ENCODE peak calls at places on chromosomes 12 and 14, in five cellular contexts. B, I, O, K and U are unnamed samples.

GRCh38 chr12:125142601-125143000 is 77.4 kb downstream of the AACS start:
- DNase-seq in B (no peak), O (no peak), I (no peak), K (no peak), U (no peak)

GRCh38 chr12:779745-780734 is 27.7 kb downstream of the WNK1 start:
- DNase-seq in B (no peak), O (no peak), K (no peak), I (no peak), U (no peak)

GRCh38 chr14:99718031-99718810 is 34.1 kb downstream of the CYP46A1 start:
- DNase-seq in K (no peak), B (no peak), I (no peak), O (peak; percentile 46), U (no peak)

GRCh38 chr12:108337235-108338223 is 1.6 kb downstream of the CMKLR1 start:
- DNase-seq in O (peak; percentile 61), I (no peak), B (peak; percentile 21), K (no peak), U (no peak)

GRCh38 chr14:97415907-97416306 is 618.7 kb downstream of the VRK1 start:
- DNase-seq in K (no peak), B (no peak), O (no peak), I (no peak), U (no peak)

GRCh38 chr12:79298511-79298910 is 392.3 kb downstream of the PAWR start:
- DNase-seq in I (no peak), B (no peak), K (no peak), O (no peak), U (peak; percentile 60)

GRCh38 chr12:26195641-26196423 is 459 bp downstream of the SSPN start:
- DNase-seq in O (peak; percentile 57), I (peak; percentile 56), B (no peak), K (peak; percentile 79), U (no peak)

GRCh38 chr14:82647088-82647697 is 1113.5 kb upstream of the SEL1L start:
- DNase-seq in I (no peak), B (no peak), K (no peak), O (no peak), U (no peak)

GRCh38 chr12:93279849-93280412 is 97.8 kb upstream of the NUDT4 start:
- DNase-seq in K (no peak), I (no peak), B (no peak), O (no peak), U (no peak)

GRCh38 chr12:47509398-47509851 is 196.4 kb downstream of the RPAP3 start:
- DNase-seq in I (no peak), B (no peak), K (no peak), O (no peak), U (no peak)

GRCh38 chr12:43306066-43306465 is 245.9 kb downstream of the ADAMTS20 start:
- DNase-seq in B (no peak), O (no peak), K (no peak), I (no peak), U (no peak)

GRCh38 chr14:22427771-22428228 is 161.2 kb downstream of the DAD1 start:
- DNase-seq in I (no peak), B (no peak), O (no peak), K (no peak), U (no peak)

GRCh38 chr14:89667983-89668382 is 250.9 kb upstream of the FOXN3 start:
- DNase-seq in I (no peak), O (no peak), K (no peak), B (no peak), U (no peak)

GRCh38 chr12:12776261-12776660 is 9.2 kb upstream of the APOLD1 start:
- DNase-seq in K (no peak), I (no peak), O (no peak), B (no peak), U (no peak)

GRCh38 chr12:47078733-47079364 is 572 bp upstream of the PCED1B start:
- DNase-seq in B (no peak), I (peak; percentile 49), K (peak; percentile 71), O (peak; percentile 30), U (peak; percentile 52)

GRCh38 chr14:22850944-22851790 is 14.8 kb downstream of the MMP14 start:
- DNase-seq in O (no peak), K (peak; percentile 92), I (no peak), B (no peak), U (no peak)

GRCh38 chr12:52394836-52395405 is 9.5 kb upstream of the KRT84 start:
- DNase-seq in B (no peak), K (no peak), I (no peak), O (no peak), U (no peak)

GRCh38 chr14:81464253-81465001 is 64.3 kb upstream of the STON2 start:
- DNase-seq in O (peak; percentile 53), B (peak; percentile 40), I (no peak), K (no peak), U (peak; percentile 18)